ENCODE peak calls at places on chromosomes 4 and X, in five cellular contexts. W is EH, R is tibial artery, U is IMR-90, C is NCI-H1417. T is an unnamed sample.

GRCh38 chr4:15885422-15885821 is 53.1 kb downstream of the FGFBP1 start:
- DNase-seq in W (no peak), R (no peak), U (no peak), C (no peak), T (no peak)

GRCh38 chr4:165378763-165379631 is at the start of gene CPE:
- DNase-seq in W (peak; percentile 45), R (peak; percentile 93), U (peak; percentile 44), C (peak; percentile 71), T (peak; percentile 69)

GRCh38 chrX:117839544-117839943 is 277.1 kb downstream of the KLHL13 start:
- DNase-seq in W (no peak), R (no peak), U (no peak), C (no peak), T (no peak)

GRCh38 chrX:15598031-15598430 is 2.7 kb downstream of the ACE2 start:
- DNase-seq in W (peak; percentile 47), R (no peak), U (no peak), C (no peak), T (no peak)

GRCh38 chr4:70556856-70557255 is 35.2 kb upstream of the AMBN start:
- DNase-seq in W (no peak), R (no peak), U (peak; percentile 3), C (no peak), T (no peak)

GRCh38 chr4:126466848-126467247 is 1152.1 kb downstream of the FAT4 start:
- DNase-seq in W (no peak), R (no peak), U (no peak), C (no peak), T (no peak)

GRCh38 chrX:352582-353314 is 34.0 kb downstream of the PPP2R3B start:
- DNase-seq in W (no peak), R (peak; percentile 59), U (no peak), C (no peak), T (no peak)

GRCh38 chr4:173246719-173247118 is 78.1 kb downstream of the GALNT7 start:
- DNase-seq in W (no peak), R (no peak), U (no peak), C (no peak), T (peak; percentile 8)

GRCh38 chr4:168569066-168569908 is 72.4 kb downstream of the PALLD start:
- DNase-seq in W (peak; percentile 63), R (no peak), U (no peak), C (no peak), T (no peak)

T was measured in GM20000.